ENCODE peak calls at places on chromosome 7, in seven cellular contexts. T is adipocyte, A is NT2/D1, P is right atrium auricular region, N is mucosa of descending colon, K is upper lobe of right lung, E is fibroblast of lung. V is an unnamed sample. For H3K9me3 and H3K36me3, the result is how much of the 10 kb centered on the place peaks cover.

GRCh38 chr7:51141451-51141971 is 175.1 kb downstream of the COBL start:
- DNase-seq in T (peak), A (no peak), P (no peak), N (no peak), K (no peak), E (peak), V (no peak)

GRCh38 chr7:95700917-95701316 is 71.4 kb upstream of the DYNC1I1 start:
- DNase-seq in T (no peak), A (no peak), P (no peak), N (no peak), K (no peak), E (no peak), V (no peak)

GRCh38 chr7:96388166-96388565 is 66.3 kb upstream of the SLC25A13 start:
- DNase-seq in T (peak), A (no peak), P (no peak), N (no peak), K (no peak), E (peak), V (no peak)

GRCh38 chr7:42262907-42263466 is 26.0 kb upstream of the GLI3 start:
- DNase-seq in T (peak), A (peak), P (no peak), N (no peak), K (no peak), E (peak), V (peak)

GRCh38 chr7:112462236-112462635 is 12.0 kb downstream of the IFRD1 start:
- DNase-seq in T (peak), A (no peak), P (no peak), N (no peak), K (no peak), E (peak), V (peak)

GRCh38 chr7:152887779-152888178 is 128.2 kb downstream of the ACTR3B start:
- DNase-seq in T (no peak), A (no peak), P (no peak), N (no peak), K (no peak), E (no peak), V (no peak)

GRCh38 chr7:150340024-150340749 is 1.2 kb downstream of the RARRES2 start:
- DNase-seq in T (peak), A (no peak), P (no peak), N (peak), K (no peak), E (peak), V (no peak)

GRCh38 chr7:137093198-137093597 is 224.7 kb downstream of the CHRM2 start:
- DNase-seq in T (no peak), A (no peak), P (no peak), N (no peak), K (no peak), E (no peak), V (no peak)

GRCh38 chr7:3194501-3195141 is 106.4 kb upstream of the SDK1 start:
- DNase-seq in T (no peak), A (peak), P (no peak), N (no peak), K (no peak), E (peak), V (peak)

GRCh38 chr7:116354546-116355422 is 144.4 kb downstream of the TES start:
- DNase-seq in T (peak), A (no peak), P (peak), N (no peak), K (peak), E (peak), V (peak)

GRCh38 chr7:22361795-22362194 is 4.8 kb upstream of the RAPGEF5 start:
- DNase-seq in T (no peak), A (no peak), P (no peak), N (no peak), K (no peak), E (peak), V (peak)

GRCh38 chr7:155153676-155154075 is 83.6 kb downstream of the HTR5A start:
- DNase-seq in T (no peak), A (no peak), P (no peak), N (no peak), K (no peak), E (no peak), V (no peak)

GRCh38 chr7:340979-341694 is 51.2 kb downstream of the FOXL3 start:
- DNase-seq in T (no peak), A (no peak), P (no peak), N (peak), K (no peak), E (no peak), V (no peak)

GRCh38 chr7:148789228-148789627 is 90.5 kb downstream of the CUL1 start:
- DNase-seq in T (no peak), A (no peak), P (no peak), N (no peak), K (no peak), E (no peak), V (no peak)

GRCh38 chr7:106110885-106111670 is 1.0 kb downstream of the SYPL1 start:
- DNase-seq in T (peak), A (no peak), P (no peak), N (no peak), K (no peak), E (peak), V (no peak)

GRCh38 chr7:38704041-38704547 is 72.9 kb upstream of the AMPH start:
- DNase-seq in T (peak), A (no peak), P (no peak), N (no peak), K (no peak), E (no peak), V (no peak)

GRCh38 chr7:131424219-131424822 is 96.6 kb downstream of the MKLN1 start:
- DNase-seq in T (peak), A (no peak), P (no peak), N (no peak), K (no peak), E (peak), V (no peak)

GRCh38 chr7:133633055-133633454 is 380.2 kb downstream of the EXOC4 start:
- DNase-seq in T (peak), A (no peak), P (no peak), N (no peak), K (no peak), E (peak), V (no peak)

GRCh38 chr7:121107923-121108498 is 119.5 kb downstream of the CPED1 start:
- DNase-seq in T (peak), A (peak), P (no peak), N (no peak), K (no peak), E (peak), V (no peak)

GRCh38 chr7:20798081-20798693 is 11.5 kb upstream of the SP8 start:
- DNase-seq in T (peak), A (no peak), P (no peak), N (peak), K (peak), E (no peak), V (peak)

DNA sequence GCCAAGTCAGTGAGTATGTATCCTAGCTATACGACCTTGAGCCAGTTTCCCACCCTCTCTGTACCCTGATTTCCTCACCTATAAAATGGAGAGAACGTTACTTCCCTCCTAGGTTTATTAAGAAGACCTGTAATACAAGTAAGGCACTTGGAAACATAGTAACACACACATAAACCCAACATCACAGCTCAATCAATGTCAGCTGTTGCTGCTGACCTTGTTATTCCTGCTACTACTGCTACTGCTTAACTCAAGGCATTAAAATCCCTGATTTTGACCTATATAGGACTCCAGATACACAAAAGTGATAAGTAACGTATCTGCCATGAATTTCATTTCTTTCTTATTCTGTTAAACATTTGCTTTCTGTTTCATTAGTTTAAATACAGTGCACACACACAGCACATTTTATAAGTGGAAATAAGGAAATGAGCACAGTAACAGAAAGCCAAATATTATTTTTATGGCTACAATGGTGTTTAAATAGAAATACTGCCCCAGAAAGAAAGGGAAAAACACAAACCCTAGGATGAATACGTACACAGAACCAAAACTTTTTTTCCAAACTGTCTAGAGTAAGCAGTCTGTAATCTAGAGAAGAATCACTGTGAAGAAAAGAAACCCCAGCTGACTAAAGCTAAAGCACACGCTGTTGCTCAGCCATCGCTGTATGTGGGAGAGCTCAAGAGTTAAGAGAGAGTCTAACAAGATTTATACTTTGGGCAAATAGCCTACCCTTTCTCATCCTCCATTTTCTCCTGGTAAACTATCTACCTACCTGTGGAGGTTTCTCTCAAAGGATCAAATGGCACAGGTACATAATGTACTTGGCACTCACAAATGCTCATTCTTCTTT is 19.0 kb downstream of the NAPEPLD start:
- DNase-seq in T (no peak), A (no peak), P (no peak), N (no peak), K (no peak), E (no peak), V (no peak)
- H3K4me3 ChIP-seq in T (no peak), A (no peak), P (no peak), N (no peak), K (no peak), E (no peak), V (no peak)

GRCh38 chr7:54299426-54299825 is 242.7 kb upstream of the VSTM2A start:
- DNase-seq in T (no peak), A (no peak), P (no peak), N (no peak), K (no peak), E (no peak), V (no peak)
- H3K9me3 ChIP-seq in T (under half), A (under half), P (under half), N (under half), K (under half), E (under half), V (under half)

GRCh38 chr7:45915606-45916005 is 5.5 kb downstream of the IGFBP3 start:
- DNase-seq in T (no peak), A (no peak), P (no peak), N (no peak), K (no peak), E (no peak), V (no peak)
- H3K36me3 ChIP-seq in T (half or more), A (under half), P (under half), N (under half), K (under half), E (under half), V (half or more)

DNA sequence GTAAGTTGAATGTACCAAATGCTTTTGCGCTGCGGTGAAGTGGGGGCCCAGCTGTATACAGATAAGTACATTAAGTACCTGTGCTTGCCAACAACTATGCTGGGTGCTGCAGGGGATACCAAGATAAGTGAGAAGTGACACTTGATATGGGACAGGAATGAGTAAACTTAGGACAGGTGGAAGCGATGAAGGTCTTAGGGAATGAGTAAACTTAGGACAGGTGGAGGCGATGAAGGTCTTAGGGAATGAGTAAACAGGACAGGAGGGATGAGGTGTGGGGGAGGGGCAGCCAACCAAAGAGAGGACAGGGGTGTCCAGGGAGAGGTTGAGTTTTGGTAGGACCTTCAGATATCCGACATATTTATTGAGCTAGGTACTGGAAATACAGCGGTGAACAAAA is 1.4 kb downstream of the MDH2 start:
- DNase-seq in T (no peak), A (no peak), P (no peak), N (no peak), K (no peak), E (no peak), V (no peak)
- H3K4me3 ChIP-seq in T (peak), A (peak), P (no peak), N (no peak), K (peak), E (peak), V (peak)

GRCh38 chr7:63014792-63015191 is 983.9 kb upstream of the ZNF722 start:
- DNase-seq in T (no peak), A (no peak), P (no peak), N (no peak), K (no peak), E (no peak), V (no peak)
- H3K9me3 ChIP-seq in T (under half), A (under half), P (under half), N (half or more), K (under half), E (under half), V (under half)

GRCh38 chr7:128755816-128756476 is 16.8 kb downstream of the CALU start:
- DNase-seq in T (peak), A (no peak), P (no peak), N (no peak), K (no peak), E (peak), V (no peak)
- H3K36me3 ChIP-seq in T (half or more), A (half or more), P (half or more), N (under half), K (half or more), E (under half), V (half or more)

DNA sequence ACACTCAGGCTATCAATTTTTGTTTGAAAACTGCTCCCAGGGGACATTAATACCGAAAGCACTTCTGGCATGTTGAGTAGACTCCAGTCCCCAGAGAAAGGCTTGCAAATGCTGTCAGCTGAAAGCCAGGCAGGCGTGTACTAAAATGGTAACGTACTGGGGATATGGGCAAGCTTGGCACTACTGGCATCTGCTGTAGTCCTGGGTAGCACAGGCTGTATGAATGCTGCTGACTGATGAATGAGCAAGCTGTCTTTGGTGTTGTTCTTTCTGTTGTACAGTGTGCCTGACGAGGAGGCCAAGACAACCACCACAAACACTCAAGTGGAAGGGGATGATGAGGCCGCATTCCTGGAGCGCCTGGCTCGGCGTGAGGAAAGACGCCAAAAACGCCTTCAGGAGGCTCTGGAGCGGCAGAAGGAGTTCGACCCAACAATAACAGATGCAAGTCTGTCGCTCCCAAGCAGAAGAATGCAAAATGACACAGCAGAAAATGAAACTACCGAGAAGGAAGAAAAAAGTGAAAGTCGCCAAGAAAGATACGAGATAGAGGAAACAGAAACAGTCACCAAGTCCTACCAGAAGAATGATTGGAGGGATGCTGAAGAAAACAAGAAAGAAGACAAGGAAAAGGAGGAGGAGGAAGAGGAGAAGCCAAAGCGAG is 53.5 kb upstream of the AGBL3 start:
- DNase-seq in T (no peak), A (no peak), P (peak), N (no peak), K (no peak), E (peak), V (no peak)
- H3K4me3 ChIP-seq in T (no peak), A (no peak), P (no peak), N (no peak), K (no peak), E (no peak), V (no peak)

GRCh38 chr7:157610671-157611295 is 274.0 kb downstream of the DNAJB6 start:
- DNase-seq in T (no peak), A (no peak), P (no peak), N (no peak), K (peak), E (no peak), V (no peak)
- H3K9me3 ChIP-seq in T (under half), A (under half), P (under half), N (under half), K (under half), E (under half), V (under half)